ENCODE peak calls at places on chromosomes 7 and 10, in four cellular contexts. One of them, this sample, is unnamed.

GRCh38 chr7:127766831-127767489 is 115.0 kb downstream of the SND1 start:
- DNase-seq in Panc1: no peak
- DNase-seq in left ventricle myocardium inferior: no peak
- DNase-seq in fibroblast of pulmonary artery: no peak
- DNase-seq in this sample: no peak

GRCh38 chr7:27031289-27032172 is 64.3 kb downstream of the HOXA1 start:
- DNase-seq in Panc1: no peak
- DNase-seq in left ventricle myocardium inferior: no peak
- DNase-seq in fibroblast of pulmonary artery: peak
- DNase-seq in this sample: no peak

GRCh38 chr7:130559184-130559583 is 67.3 kb downstream of the MEST start:
- DNase-seq in Panc1: no peak
- DNase-seq in left ventricle myocardium inferior: no peak
- DNase-seq in fibroblast of pulmonary artery: no peak
- DNase-seq in this sample: no peak

GRCh38 chr7:22723642-22724041 is 3.4 kb upstream of the IL6 start:
- DNase-seq in Panc1: no peak
- DNase-seq in left ventricle myocardium inferior: no peak
- DNase-seq in fibroblast of pulmonary artery: peak
- DNase-seq in this sample: no peak

GRCh38 chr7:22354462-22354861 is 2.5 kb downstream of the RAPGEF5 start:
- DNase-seq in Panc1: no peak
- DNase-seq in left ventricle myocardium inferior: no peak
- DNase-seq in fibroblast of pulmonary artery: no peak
- DNase-seq in this sample: no peak

GRCh38 chr10:132514841-132515521 is 22.6 kb upstream of the INPP5A start:
- DNase-seq in Panc1: no peak
- DNase-seq in left ventricle myocardium inferior: no peak
- DNase-seq in fibroblast of pulmonary artery: no peak
- DNase-seq in this sample: no peak

GRCh38 chr7:2092279-2092678 is 140.5 kb downstream of the MAD1L1 start:
- DNase-seq in Panc1: no peak
- DNase-seq in left ventricle myocardium inferior: no peak
- DNase-seq in fibroblast of pulmonary artery: no peak
- DNase-seq in this sample: no peak

GRCh38 chr10:114289096-114289436 is 50.0 kb downstream of the VWA2 start:
- DNase-seq in Panc1: no peak
- DNase-seq in left ventricle myocardium inferior: no peak
- DNase-seq in fibroblast of pulmonary artery: no peak
- DNase-seq in this sample: no peak

GRCh38 chr7:130486114-130486962 is 5.5 kb upstream of the MEST start:
- DNase-seq in Panc1: peak
- DNase-seq in left ventricle myocardium inferior: peak
- DNase-seq in fibroblast of pulmonary artery: no peak
- DNase-seq in this sample: no peak

GRCh38 chr10:77012811-77013500 is 624.7 kb downstream of the KCNMA1 start:
- DNase-seq in Panc1: no peak
- DNase-seq in left ventricle myocardium inferior: no peak
- DNase-seq in fibroblast of pulmonary artery: no peak
- DNase-seq in this sample: peak

GRCh38 chr7:74480861-74481417 is 27.2 kb downstream of the GTF2IRD1 start:
- DNase-seq in Panc1: no peak
- DNase-seq in left ventricle myocardium inferior: peak
- DNase-seq in fibroblast of pulmonary artery: peak
- DNase-seq in this sample: peak

GRCh38 chr10:71715026-71715425 is 4.6 kb downstream of the C10orf105 start:
- DNase-seq in Panc1: no peak
- DNase-seq in left ventricle myocardium inferior: no peak
- DNase-seq in fibroblast of pulmonary artery: no peak
- DNase-seq in this sample: no peak

GRCh38 chr10:98194633-98195032 is 60.2 kb downstream of the R3HCC1L start:
- DNase-seq in Panc1: no peak
- DNase-seq in left ventricle myocardium inferior: no peak
- DNase-seq in fibroblast of pulmonary artery: no peak
- DNase-seq in this sample: no peak

GRCh38 chr10:97570789-97571536 is 1.6 kb upstream of the ANKRD2 start:
- DNase-seq in Panc1: no peak
- DNase-seq in left ventricle myocardium inferior: peak
- DNase-seq in fibroblast of pulmonary artery: no peak
- DNase-seq in this sample: no peak

DNA sequence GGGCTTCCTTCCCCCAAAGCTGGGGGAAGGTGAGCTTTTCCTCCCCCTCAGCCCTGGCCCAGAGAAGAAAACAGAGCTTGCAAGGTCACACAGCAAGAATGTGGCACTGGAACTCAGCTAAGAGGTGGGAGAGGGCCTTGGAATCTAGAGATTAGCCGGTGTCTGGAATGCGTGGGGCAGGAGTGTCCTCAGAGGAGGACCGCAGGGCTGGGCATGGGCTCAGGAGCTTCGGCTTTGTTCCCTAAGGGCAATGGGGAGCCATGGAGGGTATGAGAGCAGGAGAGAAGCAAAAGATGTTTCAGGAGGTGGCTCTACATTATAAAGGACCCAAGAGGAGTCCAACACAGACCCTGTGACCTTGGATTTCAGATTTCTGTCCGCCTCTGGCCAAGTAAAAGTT is 127.2 kb upstream of the TNRC18 start:
- DNase-seq in Panc1: no peak
- DNase-seq in left ventricle myocardium inferior: no peak
- DNase-seq in fibroblast of pulmonary artery: no peak
- DNase-seq in this sample: no peak
- TF ChIP-seq CTCF in Panc1: no peak
- TF ChIP-seq CTCF in left ventricle myocardium inferior: no peak
- TF ChIP-seq CTCF in fibroblast of pulmonary artery: no peak
- TF ChIP-seq CTCF in this sample: no peak

DNA sequence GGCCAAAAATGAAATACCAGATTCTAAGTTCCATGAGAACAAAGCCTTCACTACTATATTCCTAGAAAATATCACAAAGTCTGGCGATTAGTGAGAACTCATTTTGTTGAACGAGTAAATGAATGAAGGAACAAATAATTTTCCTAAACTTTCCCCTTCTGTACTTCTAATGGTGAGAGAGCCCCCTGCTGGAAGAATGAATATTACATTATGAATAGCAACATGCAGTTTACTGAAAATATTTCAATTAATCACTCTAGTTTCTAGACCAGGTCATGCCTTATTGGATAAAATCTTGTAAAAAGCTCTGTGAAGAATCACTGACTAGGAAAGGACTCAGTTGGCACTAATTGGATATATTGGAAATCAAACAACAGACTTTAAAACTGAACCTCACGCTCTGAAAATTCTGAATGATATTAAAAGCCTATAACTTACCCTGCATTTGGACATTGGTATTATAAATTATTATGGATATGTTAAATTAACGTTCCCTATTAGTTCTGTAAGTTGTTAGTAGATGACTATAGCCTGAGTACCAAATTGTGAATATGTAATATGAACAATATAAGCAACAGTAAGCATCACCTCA is 32.4 kb upstream of the MTPN start:
- DNase-seq in Panc1: peak
- DNase-seq in left ventricle myocardium inferior: no peak
- DNase-seq in fibroblast of pulmonary artery: peak
- DNase-seq in this sample: no peak
- TF ChIP-seq CTCF in Panc1: peak
- TF ChIP-seq CTCF in left ventricle myocardium inferior: peak
- TF ChIP-seq CTCF in fibroblast of pulmonary artery: peak
- TF ChIP-seq CTCF in this sample: peak

GRCh38 chr7:30662431-30662939 is 19.8 kb downstream of the CRHR2 start:
- DNase-seq in Panc1: no peak
- DNase-seq in left ventricle myocardium inferior: no peak
- DNase-seq in fibroblast of pulmonary artery: no peak
- DNase-seq in this sample: no peak

GRCh38 chr7:30663414-30663813 is 18.8 kb downstream of the CRHR2 start:
- DNase-seq in Panc1: no peak
- DNase-seq in left ventricle myocardium inferior: no peak
- DNase-seq in fibroblast of pulmonary artery: no peak
- DNase-seq in this sample: no peak

GRCh38 chr7:30665449-30665848 is 16.8 kb downstream of the CRHR2 start:
- DNase-seq in Panc1: no peak
- DNase-seq in left ventricle myocardium inferior: no peak
- DNase-seq in fibroblast of pulmonary artery: no peak
- DNase-seq in this sample: no peak

GRCh38 chr7:30665043-30665442 is 17.2 kb downstream of the CRHR2 start:
- DNase-seq in Panc1: no peak
- DNase-seq in left ventricle myocardium inferior: no peak
- DNase-seq in fibroblast of pulmonary artery: no peak
- DNase-seq in this sample: no peak

GRCh38 chr7:30664184-30664885 is 17.9 kb downstream of the CRHR2 start:
- DNase-seq in Panc1: no peak
- DNase-seq in left ventricle myocardium inferior: no peak
- DNase-seq in fibroblast of pulmonary artery: no peak
- DNase-seq in this sample: no peak
- TF ChIP-seq CTCF in Panc1: no peak
- TF ChIP-seq CTCF in left ventricle myocardium inferior: no peak
- TF ChIP-seq CTCF in fibroblast of pulmonary artery: no peak
- TF ChIP-seq CTCF in this sample: no peak

GRCh38 chr7:114939484-114940097 is 17.7 kb downstream of the MDFIC start:
- DNase-seq in Panc1: no peak
- DNase-seq in left ventricle myocardium inferior: no peak
- DNase-seq in fibroblast of pulmonary artery: no peak
- DNase-seq in this sample: no peak
- TF ChIP-seq CTCF in Panc1: peak
- TF ChIP-seq CTCF in left ventricle myocardium inferior: no peak
- TF ChIP-seq CTCF in fibroblast of pulmonary artery: no peak
- TF ChIP-seq CTCF in this sample: no peak